ENCODE peak calls at places on chromosomes 6 and 20, in seven cellular contexts. T is spleen; A is MM.1S; O is lower lobe of right lung; W is thoracic aorta; V is CD8-positive, alpha-beta T cell; S is ovary. H is an unnamed sample.

GRCh38 chr6:149077208-149077607 is 240.3 kb upstream of the TAB2 start:
- DNase-seq in T (no peak), A (no peak), O (no peak), W (no peak), V (no peak), S (no peak), H (no peak)

GRCh38 chr20:38918172-38918571 is 8.0 kb upstream of the FAM83D start:
- DNase-seq in T (no peak), A (no peak), O (no peak), W (no peak), V (no peak), S (no peak), H (no peak)

GRCh38 chr6:124793406-124793805 is 168.8 kb upstream of the RNF217 start:
- DNase-seq in T (no peak), A (no peak), O (no peak), W (no peak), V (no peak), S (no peak), H (no peak)

GRCh38 chr6:87815449-87815848 is 113.4 kb upstream of the AKIRIN2 start:
- DNase-seq in T (no peak), A (no peak), O (no peak), W (no peak), V (no peak), S (no peak), H (no peak)

GRCh38 chr20:49185071-49185757 is 2.9 kb downstream of the STAU1 start:
- DNase-seq in T (no peak), A (no peak), O (no peak), W (no peak), V (no peak), S (no peak), H (no peak)

GRCh38 chr6:14706378-14706929 is 539.4 kb upstream of the JARID2 start:
- DNase-seq in T (no peak), A (no peak), O (peak; percentile 48), W (peak; percentile 70), V (no peak), S (peak; percentile 74), H (no peak)

GRCh38 chr6:18118330-18118729 is 4.1 kb downstream of the NHLRC1 start:
- DNase-seq in T (no peak), A (no peak), O (no peak), W (no peak), V (no peak), S (no peak), H (no peak)

GRCh38 chr20:44247676-44248419 is 740 bp downstream of the GDAP1L1 start:
- DNase-seq in T (no peak), A (peak; percentile 16), O (no peak), W (no peak), V (peak; percentile 12), S (peak; percentile 27), H (no peak)

GRCh38 chr6:133806358-133806757 is 82.6 kb upstream of the TCF21 start:
- DNase-seq in T (no peak), A (no peak), O (no peak), W (no peak), V (no peak), S (no peak), H (no peak)

GRCh38 chr6:44339301-44339700 is 3.1 kb upstream of the SPATS1 start:
- DNase-seq in T (no peak), A (no peak), O (no peak), W (no peak), V (no peak), S (no peak), H (no peak)

GRCh38 chr6:76852776-76853175 is 610.5 kb downstream of the HTR1B start:
- DNase-seq in T (no peak), A (peak; percentile 75), O (no peak), W (no peak), V (no peak), S (no peak), H (no peak)

GRCh38 chr20:44019638-44020335 is 105.1 kb downstream of the TOX2 start:
- DNase-seq in T (no peak), A (peak; percentile 16), O (no peak), W (no peak), V (peak; percentile 34), S (no peak), H (no peak)

GRCh38 chr6:157877149-157877548 is 54.1 kb downstream of the SNX9 start:
- DNase-seq in T (no peak), A (no peak), O (no peak), W (no peak), V (no peak), S (no peak), H (no peak)

GRCh38 chr6:114342826-114343781 is at the start of gene HS3ST5:
- DNase-seq in T (peak; percentile 72), A (peak; percentile 72), O (peak; percentile 45), W (no peak), V (no peak), S (no peak), H (no peak)

GRCh38 chr6:47653706-47654105 is 44.7 kb upstream of the ADGRF4 start:
- DNase-seq in T (no peak), A (no peak), O (no peak), W (no peak), V (no peak), S (no peak), H (no peak)

GRCh38 chr6:73248192-73248898 is 14.7 kb downstream of the KHDC1 start:
- DNase-seq in T (no peak), A (no peak), O (no peak), W (no peak), V (no peak), S (no peak), H (no peak)

GRCh38 chr6:139173172-139173571 is 38.3 kb downstream of the HECA start:
- DNase-seq in T (no peak), A (no peak), O (no peak), W (no peak), V (no peak), S (no peak), H (no peak)
- TF ChIP-seq CTCF in T (no peak), A (no peak), O (no peak), W (no peak), V (no peak), S (no peak), H (peak; percentile 39)

DNA sequence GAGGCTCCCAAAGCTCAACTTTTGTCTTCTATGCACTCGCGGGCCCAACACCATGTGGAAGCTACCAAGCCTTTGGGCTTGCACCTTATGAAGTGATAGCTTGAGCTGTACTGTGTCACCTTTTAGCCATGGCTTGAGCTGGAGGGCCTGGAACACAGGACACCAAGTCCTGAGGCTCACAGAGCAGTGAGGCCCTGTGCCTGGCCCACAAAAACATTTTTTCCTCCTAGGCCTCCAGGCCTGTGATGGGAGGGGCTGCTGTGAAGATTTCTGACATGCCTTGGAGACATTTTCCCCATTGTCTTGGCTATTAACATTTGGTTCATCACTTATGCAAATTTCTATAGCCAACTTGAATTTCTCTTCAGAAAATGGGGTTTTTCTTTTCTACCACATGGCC is 96.5 kb downstream of the MMUT start:
- DNase-seq in T (no peak), A (no peak), O (no peak), W (no peak), V (no peak), S (no peak), H (no peak)
- H3K9me3 ChIP-seq in T (peaks cover 15% of the 10 kb centered on the region), A (no peaks in the 10 kb centered on the region), O (peaks cover 7% of the 10 kb centered on the region), W (no peaks in the 10 kb centered on the region), V (no peaks in the 10 kb centered on the region), S (no peaks in the 10 kb centered on the region), H (no peaks in the 10 kb centered on the region)

DNA sequence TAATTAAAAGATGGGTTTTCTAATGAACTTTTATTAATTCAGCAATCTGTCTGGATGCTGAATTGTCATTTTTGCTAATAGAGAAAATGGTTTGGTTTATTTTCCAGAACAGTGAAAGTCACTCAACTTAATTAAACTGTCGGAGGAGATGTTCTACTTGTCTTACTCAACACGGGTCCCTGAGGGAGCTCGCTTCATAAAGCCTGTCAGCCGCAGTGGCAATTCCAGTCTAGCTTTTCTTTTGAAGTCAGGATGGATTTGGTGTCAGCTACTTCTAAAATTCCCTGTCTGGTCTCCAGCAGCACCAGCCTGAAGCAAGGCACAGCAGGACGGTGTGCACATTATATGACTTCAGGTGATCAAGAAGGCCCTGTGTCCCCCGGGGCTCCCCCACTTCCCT is 261.5 kb downstream of the SLC24A3 start:
- DNase-seq in T (no peak), A (no peak), O (no peak), W (no peak), V (no peak), S (no peak), H (no peak)
- H3K27ac ChIP-seq in T (no peak overlapping the region), A (no peak overlapping the region), O (no peak overlapping the region), W (no peak overlapping the region), V (no peak overlapping the region), S (no peak overlapping the region), H (no peak overlapping the region)

GRCh38 chr6:5469101-5469846 is 208.0 kb downstream of the FARS2 start:
- DNase-seq in T (no peak), A (no peak), O (no peak), W (no peak), V (no peak), S (no peak), H (no peak)
- TF ChIP-seq CTCF in T (no peak), A (no peak), O (no peak), W (no peak), V (no peak), S (no peak), H (no peak)

DNA sequence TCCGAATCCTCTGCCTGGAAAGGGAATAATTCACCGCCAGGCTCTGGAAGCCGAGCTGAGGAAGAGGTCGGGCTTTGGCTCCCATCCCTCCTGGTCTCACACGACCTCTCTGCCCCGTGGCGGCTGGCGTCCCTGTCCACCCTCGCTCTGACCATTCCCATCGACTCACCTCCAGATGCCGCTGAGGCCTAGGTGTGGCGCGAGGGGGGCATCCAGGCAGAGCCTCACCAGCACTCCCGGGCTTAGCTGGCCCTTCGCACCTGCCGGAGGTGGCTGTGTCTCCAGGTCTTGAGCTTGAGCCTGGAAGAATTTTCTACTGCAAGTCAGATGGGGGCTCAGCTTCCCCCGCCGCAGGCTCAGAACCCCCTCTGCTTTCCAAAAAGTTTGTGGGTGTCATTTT is 28.5 kb upstream of the SMOC2 start:
- DNase-seq in T (no peak), A (no peak), O (no peak), W (no peak), V (no peak), S (no peak), H (no peak)
- H3K9me3 ChIP-seq in T (no peaks in the 10 kb centered on the region), A (no peaks in the 10 kb centered on the region), O (no peaks in the 10 kb centered on the region), W (no peaks in the 10 kb centered on the region), V (no peaks in the 10 kb centered on the region), S (no peaks in the 10 kb centered on the region), H (no peaks in the 10 kb centered on the region)

H was measured in CD4-positive, alpha-beta T cell.